ENCODE peak calls at places on chromosomes 4 and X, in ten cellular contexts. X is heart right ventricle, R is upper lobe of right lung, K is nephron progenitor cell, Y is brain microvascular endothelial cell, Z is GM13976, L is progenitor cell of endocrine pancreas, V is epithelial cell of esophagus, M is tibial nerve, S is AG09309. U is an unnamed sample.

GRCh38 chrX:30015440-30015839 is 199.9 kb upstream of the MAGEB2 start:
- DNase-seq in X (no peak), R (no peak), K (no peak), Y (no peak), Z (no peak), L (no peak), V (no peak), M (no peak), S (no peak), U (no peak)

GRCh38 chr4:20122198-20122988 is 129.3 kb upstream of the SLIT2 start:
- DNase-seq in X (no peak), R (no peak), K (no peak), Y (no peak), Z (no peak), L (no peak), V (no peak), M (no peak), S (no peak), U (no peak)

GRCh38 chr4:108693819-108694218 is 43.4 kb downstream of the OSTC start:
- DNase-seq in X (no peak), R (no peak), K (no peak), Y (no peak), Z (no peak), L (no peak), V (peak; percentile 39), M (no peak), S (no peak), U (peak; percentile 41)

GRCh38 chrX:123814343-123814742 is 45.5 kb upstream of the XIAP start:
- DNase-seq in X (no peak), R (no peak), K (no peak), Y (no peak), Z (no peak), L (no peak), V (peak; percentile 15), M (no peak), S (no peak), U (no peak)

GRCh38 chr4:162163892-162164759 is at the start of gene FSTL5:
- DNase-seq in X (peak; percentile 24), R (peak; percentile 84), K (peak; percentile 95), Y (peak; percentile 74), Z (peak; percentile 42), L (peak; percentile 87), V (peak; percentile 95), M (peak; percentile 38), S (no peak), U (peak; percentile 60)

GRCh38 chr4:2251073-2251794 is 9.3 kb upstream of the HAUS3 start:
- DNase-seq in X (no peak), R (peak; percentile 57), K (peak; percentile 1), Y (no peak), Z (peak; percentile 22), L (no peak), V (no peak), M (peak; percentile 8), S (no peak), U (no peak)

GRCh38 chr4:24763631-24764302 is 31.6 kb upstream of the SOD3 start:
- DNase-seq in X (no peak), R (no peak), K (no peak), Y (peak; percentile 53), Z (no peak), L (no peak), V (peak; percentile 98), M (no peak), S (peak; percentile 39), U (peak; percentile 98)

GRCh38 chr4:3780347-3781171 is 14.4 kb downstream of the ADRA2C start:
- DNase-seq in X (no peak), R (no peak), K (no peak), Y (no peak), Z (no peak), L (no peak), V (no peak), M (no peak), S (no peak), U (no peak)

GRCh38 chr4:55445921-55446577 is 50.3 kb downstream of the TMEM165 start:
- DNase-seq in X (no peak), R (no peak), K (no peak), Y (peak; percentile 20), Z (no peak), L (no peak), V (peak; percentile 56), M (no peak), S (peak; percentile 66), U (peak; percentile 27)

GRCh38 chr4:55442541-55442940 is 46.8 kb downstream of the TMEM165 start:
- DNase-seq in X (no peak), R (no peak), K (no peak), Y (no peak), Z (no peak), L (no peak), V (no peak), M (no peak), S (no peak), U (peak; percentile 20)

GRCh38 chr4:55446578-55446922 is 50.8 kb downstream of the TMEM165 start:
- DNase-seq in X (no peak), R (no peak), K (no peak), Y (no peak), Z (no peak), L (no peak), V (no peak), M (no peak), S (no peak), U (no peak)

GRCh38 chr4:55447108-55447708 is 51.5 kb downstream of the TMEM165 start:
- DNase-seq in X (no peak), R (no peak), K (no peak), Y (no peak), Z (no peak), L (no peak), V (no peak), M (no peak), S (no peak), U (no peak)

DNA sequence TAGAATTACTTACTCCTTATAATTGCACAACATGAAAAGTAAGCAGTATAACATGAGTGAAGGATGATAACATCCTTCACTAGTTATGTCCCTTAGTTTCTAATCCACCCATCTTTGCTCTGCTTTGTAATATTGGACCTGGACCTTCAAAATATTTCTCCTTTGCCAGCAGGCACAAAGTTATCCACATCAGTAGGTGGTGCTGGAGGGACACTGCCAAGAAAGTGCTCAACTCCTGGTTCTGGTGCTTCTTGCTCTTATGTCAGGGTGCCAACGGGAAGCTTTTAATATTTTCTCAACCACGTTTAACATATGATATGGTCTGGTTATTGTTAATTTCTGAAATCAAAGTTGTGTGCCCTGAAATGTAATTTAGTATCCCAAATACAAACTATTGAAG is 49.1 kb downstream of the TMEM165 start:
- DNase-seq in X (no peak), R (no peak), K (no peak), Y (peak; percentile 58), Z (no peak), L (no peak), V (peak; percentile 37), M (no peak), S (no peak), U (peak; percentile 26)
- TF ChIP-seq CTCF in X (peak; percentile 35), R (no peak), K (no peak), Y (peak; percentile 66), Z (no peak), L (no peak), V (peak; percentile 56), M (no peak), S (peak; percentile 72), U (peak; percentile 52)

GRCh38 chr4:151641167-151641566 is 119.6 kb downstream of the GATB start:
- DNase-seq in X (no peak), R (no peak), K (no peak), Y (peak; percentile 8), Z (no peak), L (no peak), V (peak; percentile 86), M (no peak), S (peak; percentile 83), U (peak; percentile 82)

GRCh38 chr4:151646322-151646721 is 114.5 kb downstream of the GATB start:
- DNase-seq in X (no peak), R (no peak), K (no peak), Y (no peak), Z (no peak), L (no peak), V (no peak), M (no peak), S (no peak), U (no peak)

GRCh38 chr4:151643564-151643963 is 117.2 kb downstream of the GATB start:
- DNase-seq in X (no peak), R (no peak), K (no peak), Y (no peak), Z (no peak), L (no peak), V (no peak), M (no peak), S (no peak), U (no peak)

GRCh38 chr4:151641983-151642382 is 118.8 kb downstream of the GATB start:
- DNase-seq in X (no peak), R (no peak), K (no peak), Y (no peak), Z (no peak), L (no peak), V (no peak), M (no peak), S (no peak), U (no peak)

DNA sequence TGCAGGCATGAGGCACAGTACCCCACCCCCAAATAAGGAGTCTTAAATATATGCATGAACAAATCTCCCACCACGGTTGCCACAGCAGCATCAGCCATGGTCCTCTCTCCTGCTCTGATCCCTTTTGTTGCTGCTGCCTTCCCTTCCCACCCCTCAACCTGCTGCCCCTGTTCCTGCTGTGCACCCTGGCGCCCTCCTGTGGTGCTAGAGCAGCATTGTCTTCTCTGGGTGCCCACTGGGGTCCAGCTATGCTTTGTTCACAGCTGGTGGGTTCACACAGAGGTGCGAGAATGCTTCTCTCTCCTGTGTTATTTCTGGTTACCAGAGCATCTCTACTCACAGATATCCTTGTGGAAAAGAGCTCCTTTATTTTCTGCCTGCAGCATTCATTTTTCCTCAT is 116.2 kb downstream of the GATB start:
- DNase-seq in X (no peak), R (no peak), K (peak; percentile 59), Y (no peak), Z (no peak), L (peak; percentile 27), V (peak; percentile 18), M (no peak), S (no peak), U (no peak)
- TF ChIP-seq CTCF in X (peak; percentile 32), R (peak; percentile 22), K (peak; percentile 57), Y (peak; percentile 70), Z (peak; percentile 21), L (peak; percentile 61), V (peak; percentile 49), M (no peak), S (peak; percentile 43), U (peak; percentile 52)

DNA sequence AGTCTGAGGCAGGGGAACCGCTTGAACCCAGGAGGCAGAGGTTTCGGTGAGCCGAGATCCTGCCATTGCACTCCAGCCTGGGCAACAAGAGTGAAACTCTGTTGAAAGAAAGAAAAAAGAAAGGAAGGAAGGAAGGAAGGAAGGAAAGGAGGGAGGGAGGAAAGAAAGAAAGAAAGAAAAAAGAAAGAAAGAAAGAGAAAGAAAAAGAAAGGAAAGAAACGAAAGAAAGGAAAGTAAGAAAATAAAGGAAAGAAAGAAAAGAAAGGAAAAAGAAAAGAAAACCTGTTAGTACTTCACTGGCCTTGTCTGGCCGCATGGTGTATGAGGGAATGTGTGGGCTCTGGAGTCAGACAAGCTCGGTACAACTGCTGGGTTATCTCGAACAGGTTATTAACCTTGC is 20.8 kb upstream of the MAGEA1 start:
- DNase-seq in X (no peak), R (no peak), K (no peak), Y (no peak), Z (no peak), L (no peak), V (no peak), M (no peak), S (no peak), U (no peak)
- TF ChIP-seq CTCF in X (no peak), R (no peak), K (no peak), Y (no peak), Z (no peak), L (no peak), V (no peak), M (no peak), S (no peak), U (no peak)

DNA sequence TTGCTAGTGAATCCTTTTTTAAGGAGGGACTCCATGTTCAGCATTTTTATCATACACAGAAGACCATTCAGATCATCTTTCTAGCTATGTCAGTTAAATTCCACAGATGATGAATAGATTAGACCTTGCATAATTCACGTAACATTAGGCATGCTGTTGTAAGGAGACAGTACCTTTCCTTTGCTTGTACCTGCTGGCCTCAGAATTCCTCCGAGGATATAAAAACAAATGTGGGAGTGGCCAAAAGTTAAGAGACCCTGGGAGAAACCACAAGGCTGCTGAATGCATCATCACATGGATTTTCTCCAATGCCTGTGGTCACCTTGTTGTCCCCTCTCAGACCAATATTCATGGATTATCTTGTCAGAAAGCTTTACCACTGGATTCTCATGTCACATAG is 201.4 kb downstream of the MAGEB17 start:
- DNase-seq in X (no peak), R (no peak), K (no peak), Y (no peak), Z (no peak), L (no peak), V (peak; percentile 1), M (no peak), S (no peak), U (no peak)
- TF ChIP-seq CTCF in X (no peak), R (no peak), K (no peak), Y (no peak), Z (no peak), L (no peak), V (no peak), M (no peak), S (no peak), U (no peak)

U was measured in bronchial epithelial cell.